ENCODE peak calls at places on chromosomes 4 and X, in five cellular contexts. S, G, N, Z and H are unnamed samples.

GRCh38 chr4:168612435-168613139 is 115.7 kb downstream of the PALLD start:
- DNase-seq in G (no peak), Z (peak; percentile 83), N (no peak), S (no peak), H (no peak)

GRCh38 chr4:70885174-70885573 is 17.0 kb upstream of the MOB1B start:
- DNase-seq in S (no peak), Z (peak; percentile 19), G (no peak), N (no peak), H (no peak)

GRCh38 chrX:39201305-39201990 is 400.2 kb downstream of the MID1IP1 start:
- DNase-seq in N (no peak), S (no peak), G (no peak), Z (no peak), H (no peak)

GRCh38 chr4:141654098-141654497 is 17.7 kb downstream of the IL15 start:
- DNase-seq in S (peak; percentile 38), N (no peak), G (peak; percentile 42), Z (peak; percentile 65), H (peak; percentile 36)

GRCh38 chr4:80731436-80731835 is 299.1 kb upstream of the BMP3 start:
- DNase-seq in G (no peak), Z (no peak), S (no peak), N (no peak), H (no peak)

GRCh38 chr4:17577660-17578481 is 873 bp downstream of the LAP3 start:
- DNase-seq in Z (peak; percentile 19), S (peak; percentile 51), G (peak; percentile 61), N (peak; percentile 77), H (peak; percentile 65)

GRCh38 chr4:179145746-179146530 is 1703.7 kb upstream of the AGA start:
- DNase-seq in S (no peak), Z (peak; percentile 27), N (no peak), G (no peak), H (no peak)

GRCh38 chr4:15891312-15891711 is 47.2 kb downstream of the FGFBP1 start:
- DNase-seq in N (no peak), G (no peak), S (no peak), Z (no peak), H (no peak)

GRCh38 chr4:44869222-44869882 is 143.0 kb upstream of the GNPDA2 start:
- DNase-seq in N (no peak), G (no peak), S (no peak), Z (peak; percentile 9), H (peak; percentile 9)

GRCh38 chr4:25923745-25924144 is 9.7 kb downstream of the SMIM20 start:
- DNase-seq in G (no peak), S (no peak), Z (no peak), N (no peak), H (peak; percentile 49)

GRCh38 chr4:88746186-88746585 is 48.6 kb upstream of the NAP1L5 start:
- DNase-seq in G (no peak), S (no peak), N (no peak), Z (no peak), H (no peak)

GRCh38 chr4:150039790-150040189 is 38.5 kb upstream of the DCLK2 start:
- DNase-seq in Z (no peak), S (no peak), G (no peak), N (no peak), H (no peak)

GRCh38 chr4:84498203-84499026 is 677 bp downstream of the NKX6-1 start:
- DNase-seq in S (no peak), G (no peak), N (peak; percentile 46), Z (peak; percentile 36), H (peak; percentile 78)

GRCh38 chrX:16212436-16212835 is 45.2 kb downstream of the MAGEB17 start:
- DNase-seq in S (no peak), Z (peak; percentile 42), N (peak; percentile 4), G (peak; percentile 15), H (no peak)

GRCh38 chrX:53160297-53160983 is 64.6 kb downstream of the KDM5C start:
- DNase-seq in Z (peak; percentile 11), G (no peak), S (no peak), N (no peak), H (no peak)

GRCh38 chr4:1003271-1004070 is 8.0 kb upstream of the FGFRL1 start:
- DNase-seq in G (no peak), S (no peak), Z (no peak), N (no peak), H (no peak)

GRCh38 chr4:56907009-56907408 is 691 bp upstream of the REST start:
- DNase-seq in G (no peak), S (no peak), Z (no peak), N (peak; percentile 22), H (no peak)

GRCh38 chr4:60201052-60201673 is 999.0 kb upstream of the ADGRL3 start:
- DNase-seq in N (peak; percentile 27), G (peak; percentile 73), S (peak; percentile 13), Z (peak; percentile 82), H (no peak)

GRCh38 chr4:4666693-4667642 is 125.1 kb upstream of the STX18 start:
- DNase-seq in S (no peak), G (no peak), N (peak; percentile 28), Z (no peak), H (no peak)

GRCh38 chrX:40418413-40419195 is 162.2 kb upstream of the ATP6AP2 start:
- DNase-seq in S (no peak), N (no peak), G (no peak), Z (peak; percentile 54), H (no peak)

GRCh38 chr4:125702406-125702805 is 387.7 kb downstream of the FAT4 start:
- DNase-seq in Z (no peak), G (no peak), N (no peak), S (no peak), H (no peak)

GRCh38 chr4:25131925-25132324 is 28.3 kb downstream of the SEPSECS start:
- DNase-seq in Z (no peak), G (no peak), S (no peak), N (no peak), H (no peak)

GRCh38 chr4:163385466-163385865 is 41.8 kb downstream of the NPY5R start:
- DNase-seq in G (no peak), Z (peak; percentile 63), N (no peak), S (no peak), H (no peak)

GRCh38 chrX:38335382-38335781 is 8.1 kb upstream of the RPGR start:
- DNase-seq in S (no peak), G (no peak), Z (no peak), N (peak; percentile 43), H (no peak)

GRCh38 chr4:118036336-118036735 is 2.0 kb downstream of the NDST3 start:
- DNase-seq in S (no peak), G (no peak), N (no peak), Z (no peak), H (no peak)

GRCh38 chr4:118032691-118033090 is 1.6 kb upstream of the NDST3 start:
- DNase-seq in S (no peak), Z (peak; percentile 60), G (no peak), N (peak; percentile 11), H (no peak)

GRCh38 chr4:118033148-118034060 is 882 bp upstream of the NDST3 start:
- DNase-seq in S (peak; percentile 16), N (peak; percentile 87), Z (peak; percentile 29), G (peak; percentile 74), H (peak; percentile 36)

GRCh38 chr4:118034061-118034785 is at the start of gene NDST3:
- DNase-seq in N (peak; percentile 81), G (peak; percentile 89), Z (peak; percentile 66), S (no peak), H (peak; percentile 59)

GRCh38 chr4:118035309-118035708 is 1.0 kb downstream of the NDST3 start:
- DNase-seq in S (no peak), Z (no peak), N (no peak), G (no peak), H (no peak)
- H3K4me3 ChIP-seq in S (no peak overlapping the region), Z (no peak overlapping the region), N (peak overlapping the region; percentile 74), G (no peak overlapping the region), H (no peak overlapping the region)

DNA sequence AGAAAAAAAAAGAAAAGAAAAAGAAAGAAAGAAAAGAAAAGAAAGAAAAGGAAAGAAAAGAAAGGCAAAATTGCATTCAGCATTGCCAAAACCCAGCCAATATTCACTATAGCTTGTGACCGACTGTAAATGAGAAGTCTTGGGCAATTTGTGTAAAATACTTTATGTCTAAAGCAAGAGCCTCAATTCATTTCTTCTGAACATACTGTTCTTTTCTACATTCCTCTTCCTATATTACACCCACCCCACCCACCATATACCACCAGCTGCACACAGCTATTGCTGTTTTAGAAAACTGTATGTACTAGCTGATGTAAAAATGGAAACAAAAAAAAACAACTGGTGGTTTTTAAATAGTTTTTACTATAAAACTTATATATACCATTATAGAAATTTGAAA is 156.9 kb upstream of the TTC29 start:
- DNase-seq in Z (no peak), S (no peak), N (no peak), G (no peak), H (no peak)
- H3K27me3 ChIP-seq in Z (no peaks in the 10 kb centered on the region), S (no peaks in the 10 kb centered on the region), N (no peaks in the 10 kb centered on the region), G (no peaks in the 10 kb centered on the region), H (no peaks in the 10 kb centered on the region)

DNA sequence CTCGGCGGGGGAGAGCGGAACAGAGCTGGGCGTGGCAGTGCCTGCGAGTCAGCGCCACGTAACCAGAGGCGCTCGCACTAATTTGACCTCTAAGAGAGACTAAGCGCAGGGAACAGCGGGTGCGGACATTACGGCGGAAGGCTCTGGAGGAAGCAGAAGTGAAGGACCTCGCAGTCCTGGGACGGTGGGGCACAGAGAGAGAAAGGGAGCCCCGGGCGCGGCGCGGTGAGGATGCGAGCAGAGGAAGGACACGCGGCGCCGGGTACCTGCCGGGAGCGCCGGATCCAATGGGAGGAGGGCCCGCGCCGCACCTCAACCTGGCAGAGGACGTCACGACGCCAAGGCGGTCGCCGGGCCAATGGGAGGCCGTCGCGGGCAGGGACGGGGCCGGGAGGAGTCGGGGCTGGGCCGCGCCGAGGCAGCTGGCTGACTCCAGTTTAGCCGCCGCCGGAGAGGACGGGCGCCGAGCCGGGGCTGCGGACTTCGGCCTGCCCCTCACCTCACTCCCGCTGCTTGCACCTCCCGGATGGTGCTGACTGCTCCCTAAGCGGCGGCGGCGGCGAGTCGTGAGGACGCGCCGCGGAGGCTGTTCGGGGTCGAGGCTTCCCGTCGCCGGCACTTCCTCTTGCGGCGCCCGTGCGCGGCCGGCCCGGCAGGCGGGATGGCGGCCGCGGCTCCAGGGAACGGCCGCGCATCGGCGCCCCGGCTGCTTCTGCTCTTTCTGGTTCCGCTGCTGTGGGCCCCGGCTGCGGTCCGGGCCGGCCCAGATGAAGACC is at the start of gene TMEM165:
- DNase-seq in Z (peak; percentile 94), G (peak; percentile 95), N (peak; percentile 95), S (peak; percentile 91), H (peak; percentile 97)
- TF ChIP-seq CTCF in Z (no peak), G (peak; percentile 8), N (no peak), S (no peak), H (no peak)

GRCh38 chr4:2393353-2394270 is 24.8 kb downstream of the ZFYVE28 start:
- DNase-seq in G (no peak), Z (no peak), N (no peak), S (no peak), H (no peak)
- H3K4me3 ChIP-seq in G (no peak overlapping the region), Z (no peak overlapping the region), N (no peak overlapping the region), S (no peak overlapping the region), H (no peak overlapping the region)